ENCODE peak calls at places on chromosomes 11 and 22, in seven cellular contexts. One of them, this sample, is unnamed.

GRCh38 chr22:25750569-25751173 is 8.7 kb downstream of the MYO18B start:
- DNase-seq in neuronal stem cell: no peak
- DNase-seq in LNCaP clone FGC: no peak
- DNase-seq in left ventricle myocardium superior: no peak
- DNase-seq in SHP77: no peak
- DNase-seq in Calu3: no peak
- DNase-seq in WTC11: no peak
- DNase-seq in this sample: no peak

GRCh38 chr11:117980716-117981115 is 5.5 kb upstream of the IL10RA start:
- DNase-seq in LNCaP clone FGC: no peak
- DNase-seq in neuronal stem cell: no peak
- DNase-seq in left ventricle myocardium superior: no peak
- DNase-seq in WTC11: no peak
- DNase-seq in Calu3: no peak
- DNase-seq in SHP77: no peak
- DNase-seq in this sample: no peak

GRCh38 chr11:39365809-39366436 is 2093.5 kb downstream of the LRRC4C start:
- DNase-seq in Calu3: no peak
- DNase-seq in WTC11: no peak
- DNase-seq in SHP77: peak; percentile 13
- DNase-seq in neuronal stem cell: peak; percentile 5
- DNase-seq in LNCaP clone FGC: peak; percentile 19
- DNase-seq in left ventricle myocardium superior: no peak
- DNase-seq in this sample: no peak

GRCh38 chr11:126793596-126793995 is 207.0 kb downstream of the KIRREL3 start:
- DNase-seq in WTC11: no peak
- DNase-seq in SHP77: no peak
- DNase-seq in left ventricle myocardium superior: no peak
- DNase-seq in LNCaP clone FGC: no peak
- DNase-seq in neuronal stem cell: no peak
- DNase-seq in Calu3: no peak
- DNase-seq in this sample: no peak

GRCh38 chr11:17810736-17811135 is 76.2 kb downstream of the KCNC1 start:
- DNase-seq in WTC11: no peak
- DNase-seq in LNCaP clone FGC: no peak
- DNase-seq in SHP77: no peak
- DNase-seq in left ventricle myocardium superior: peak; percentile 39
- DNase-seq in neuronal stem cell: no peak
- DNase-seq in Calu3: no peak
- DNase-seq in this sample: no peak

GRCh38 chr22:47205081-47205491 is 442.6 kb downstream of the TBC1D22A start:
- DNase-seq in Calu3: no peak
- DNase-seq in neuronal stem cell: no peak
- DNase-seq in left ventricle myocardium superior: no peak
- DNase-seq in LNCaP clone FGC: no peak
- DNase-seq in SHP77: no peak
- DNase-seq in WTC11: no peak
- DNase-seq in this sample: no peak

GRCh38 chr11:123116486-123116885 is 54.5 kb upstream of the HSPA8 start:
- DNase-seq in SHP77: no peak
- DNase-seq in neuronal stem cell: no peak
- DNase-seq in left ventricle myocardium superior: no peak
- DNase-seq in Calu3: no peak
- DNase-seq in WTC11: no peak
- DNase-seq in LNCaP clone FGC: no peak
- DNase-seq in this sample: no peak

GRCh38 chr11:44621784-44622183 is 56.3 kb downstream of the CD82 start:
- DNase-seq in neuronal stem cell: no peak
- DNase-seq in Calu3: no peak
- DNase-seq in left ventricle myocardium superior: no peak
- DNase-seq in SHP77: no peak
- DNase-seq in WTC11: no peak
- DNase-seq in LNCaP clone FGC: no peak
- DNase-seq in this sample: no peak

GRCh38 chr11:11407065-11407737 is 54.2 kb upstream of the CSNK2A3 start:
- DNase-seq in neuronal stem cell: no peak
- DNase-seq in SHP77: peak; percentile 21
- DNase-seq in LNCaP clone FGC: no peak
- DNase-seq in WTC11: no peak
- DNase-seq in Calu3: no peak
- DNase-seq in left ventricle myocardium superior: peak; percentile 62
- DNase-seq in this sample: no peak

GRCh38 chr11:46554205-46555162 is 39.3 kb downstream of the AMBRA1 start:
- DNase-seq in left ventricle myocardium superior: no peak
- DNase-seq in Calu3: peak; percentile 49
- DNase-seq in LNCaP clone FGC: peak; percentile 56
- DNase-seq in WTC11: no peak
- DNase-seq in SHP77: no peak
- DNase-seq in neuronal stem cell: no peak
- DNase-seq in this sample: no peak

GRCh38 chr22:41360126-41360525 is 21.6 kb upstream of the TEF start:
- DNase-seq in WTC11: peak; percentile 71
- DNase-seq in LNCaP clone FGC: no peak
- DNase-seq in SHP77: no peak
- DNase-seq in Calu3: peak; percentile 27
- DNase-seq in neuronal stem cell: no peak
- DNase-seq in left ventricle myocardium superior: peak; percentile 75
- DNase-seq in this sample: peak; percentile 67

GRCh38 chr11:86117706-86118050 is 48.8 kb upstream of the PICALM start:
- DNase-seq in left ventricle myocardium superior: no peak
- DNase-seq in WTC11: no peak
- DNase-seq in Calu3: no peak
- DNase-seq in SHP77: no peak
- DNase-seq in neuronal stem cell: no peak
- DNase-seq in LNCaP clone FGC: no peak
- DNase-seq in this sample: no peak

GRCh38 chr11:114886644-114887259 is 208.4 kb downstream of the NXPE2 start:
- DNase-seq in left ventricle myocardium superior: no peak
- DNase-seq in neuronal stem cell: no peak
- DNase-seq in Calu3: no peak
- DNase-seq in WTC11: no peak
- DNase-seq in LNCaP clone FGC: no peak
- DNase-seq in SHP77: no peak
- DNase-seq in this sample: no peak

GRCh38 chr11:65817312-65817814 is 16.4 kb upstream of the SNX32 start:
- DNase-seq in SHP77: no peak
- DNase-seq in LNCaP clone FGC: no peak
- DNase-seq in Calu3: no peak
- DNase-seq in left ventricle myocardium superior: no peak
- DNase-seq in WTC11: no peak
- DNase-seq in neuronal stem cell: no peak
- DNase-seq in this sample: no peak

GRCh38 chr11:13955971-13956421 is 6.5 kb upstream of the SPON1 start:
- DNase-seq in LNCaP clone FGC: peak; percentile 48
- DNase-seq in Calu3: peak; percentile 43
- DNase-seq in neuronal stem cell: peak; percentile 80
- DNase-seq in SHP77: no peak
- DNase-seq in WTC11: peak; percentile 52
- DNase-seq in left ventricle myocardium superior: peak; percentile 31
- DNase-seq in this sample: peak; percentile 71

GRCh38 chr11:109422755-109423113 is 744 bp downstream of the C11orf87 start:
- DNase-seq in Calu3: no peak
- DNase-seq in LNCaP clone FGC: no peak
- DNase-seq in neuronal stem cell: no peak
- DNase-seq in left ventricle myocardium superior: no peak
- DNase-seq in WTC11: no peak
- DNase-seq in SHP77: no peak
- DNase-seq in this sample: no peak

GRCh38 chr11:130671801-130672700 is 223.6 kb downstream of the ADAMTS15 start:
- DNase-seq in Calu3: no peak
- DNase-seq in WTC11: peak; percentile 23
- DNase-seq in LNCaP clone FGC: no peak
- DNase-seq in left ventricle myocardium superior: peak; percentile 78
- DNase-seq in neuronal stem cell: peak; percentile 23
- DNase-seq in SHP77: peak; percentile 65
- DNase-seq in this sample: no peak

GRCh38 chr22:46062971-46063631 is 86.1 kb upstream of the WNT7B start:
- DNase-seq in WTC11: peak; percentile 5
- DNase-seq in neuronal stem cell: no peak
- DNase-seq in Calu3: no peak
- DNase-seq in SHP77: no peak
- DNase-seq in left ventricle myocardium superior: no peak
- DNase-seq in LNCaP clone FGC: no peak
- DNase-seq in this sample: no peak

GRCh38 chr11:9853929-9854557 is 190.2 kb downstream of the SWAP70 start:
- DNase-seq in WTC11: no peak
- DNase-seq in neuronal stem cell: no peak
- DNase-seq in SHP77: no peak
- DNase-seq in left ventricle myocardium superior: no peak
- DNase-seq in Calu3: no peak
- DNase-seq in LNCaP clone FGC: no peak
- DNase-seq in this sample: no peak

GRCh38 chr11:45982656-45983470 is 60.4 kb downstream of the LARGE2 start:
- DNase-seq in Calu3: no peak
- DNase-seq in neuronal stem cell: peak; percentile 42
- DNase-seq in left ventricle myocardium superior: peak; percentile 28
- DNase-seq in LNCaP clone FGC: no peak
- DNase-seq in SHP77: no peak
- DNase-seq in WTC11: peak; percentile 74
- DNase-seq in this sample: peak; percentile 87

This sample was measured in H9.